ENCODE peak calls at places on chromosomes 16 and 17, in five cellular contexts. A, I, L, R and C are unnamed samples.

GRCh38 chr17:48618366-48618896 is 3.3 kb upstream of the HOXB8 start:
- DNase-seq in A (peak), L (peak), I (no peak), R (peak), C (peak)

GRCh38 chr17:67628580-67629013 is 89.1 kb upstream of the NOL11 start:
- DNase-seq in I (no peak), L (peak), A (no peak), R (no peak), C (peak)

GRCh38 chr17:65800655-65801054 is 239.2 kb upstream of the AXIN2 start:
- DNase-seq in R (no peak), A (no peak), I (no peak), L (no peak), C (no peak)

GRCh38 chr17:40363480-40363838 is 1.1 kb downstream of the GJD3 start:
- DNase-seq in R (no peak), A (no peak), L (no peak), I (no peak), C (no peak)

GRCh38 chr16:14513389-14514107 is 116.5 kb downstream of the PARN start:
- DNase-seq in A (no peak), I (no peak), R (no peak), L (no peak), C (no peak)

GRCh38 chr17:28982191-28982793 is 23.5 kb downstream of the SEZ6 start:
- DNase-seq in I (peak), A (no peak), R (no peak), L (peak), C (no peak)

GRCh38 chr17:13962716-13963115 is 106.6 kb upstream of the COX10 start:
- DNase-seq in R (no peak), L (no peak), I (no peak), A (no peak), C (no peak)

GRCh38 chr17:78374631-78375274 is 3.7 kb upstream of the PGS1 start:
- DNase-seq in I (no peak), A (no peak), L (no peak), R (no peak), C (peak)

GRCh38 chr16:86704516-86704915 is 126.2 kb downstream of the FOXL1 start:
- DNase-seq in A (no peak), L (no peak), R (no peak), I (no peak), C (no peak)

GRCh38 chr16:75620326-75621169 is 2.5 kb downstream of the ADAT1 start:
- DNase-seq in R (peak), I (no peak), A (no peak), L (no peak), C (no peak)

GRCh38 chr16:67404740-67405226 is 11.5 kb upstream of the TPPP3 start:
- DNase-seq in L (no peak), A (no peak), R (no peak), I (no peak), C (no peak)

GRCh38 chr16:30720086-30720485 is 21.1 kb downstream of the SRCAP start:
- DNase-seq in L (no peak), A (no peak), R (no peak), I (no peak), C (no peak)

GRCh38 chr16:50407351-50407750 is 38.6 kb upstream of the BRD7 start:
- DNase-seq in R (no peak), I (no peak), L (no peak), A (no peak), C (peak)

GRCh38 chr16:73125860-73126259 is 77.9 kb upstream of the ZFHX3 start:
- DNase-seq in I (no peak), L (no peak), A (no peak), R (no peak), C (no peak)

GRCh38 chr16:67244387-67245188 is 2.7 kb downstream of the FHOD1 start:
- DNase-seq in L (no peak), I (peak), A (peak), R (no peak), C (no peak)

GRCh38 chr16:47143677-47144558 is at the start of gene NETO2:
- DNase-seq in L (peak), A (peak), I (no peak), R (peak), C (peak)

GRCh38 chr17:78329263-78330059 is 30.4 kb downstream of the SOCS3 start:
- DNase-seq in A (no peak), I (no peak), L (no peak), R (no peak), C (no peak)

GRCh38 chr17:44916781-44917241 is 1.5 kb upstream of the GFAP start:
- DNase-seq in A (no peak), R (no peak), L (no peak), I (no peak), C (no peak)

GRCh38 chr17:49809056-49809455 is 20.6 kb downstream of the KAT7 start:
- DNase-seq in L (no peak), A (no peak), R (no peak), I (no peak), C (no peak)

GRCh38 chr16:13307861-13308260 is 406.5 kb downstream of the SHISA9 start:
- DNase-seq in I (no peak), L (no peak), R (no peak), A (no peak), C (no peak)

GRCh38 chr16:80171746-80172145 is 369.0 kb upstream of the DYNLRB2 start:
- DNase-seq in I (no peak), A (no peak), R (no peak), L (no peak), C (no peak)

GRCh38 chr17:36706437-36706731 is 105.0 kb downstream of the MRM1 start:
- DNase-seq in A (no peak), L (no peak), R (no peak), I (no peak), C (no peak)

GRCh38 chr17:59330314-59330942 is 1.0 kb upstream of the YPEL2 start:
- DNase-seq in L (peak), R (no peak), I (no peak), A (peak), C (peak)

GRCh38 chr17:2835791-2836190 is 39.6 kb downstream of the RAP1GAP2 start:
- DNase-seq in A (no peak), R (no peak), L (no peak), I (no peak), C (no peak)

GRCh38 chr17:76130473-76130872 is 10.6 kb downstream of the FOXJ1 start:
- DNase-seq in I (no peak), A (no peak), L (no peak), R (no peak), C (peak)

GRCh38 chr16:31704138-31704537 is 169.5 kb upstream of the ZNF267 start:
- DNase-seq in R (no peak), A (no peak), L (no peak), I (no peak), C (no peak)

GRCh38 chr17:40516581-40517285 is 15.3 kb upstream of the TNS4 start:
- DNase-seq in R (peak), L (peak), I (peak), A (peak), C (no peak)

GRCh38 chr17:66786101-66786500 is 48.8 kb upstream of the CACNG5 start:
- DNase-seq in R (no peak), L (no peak), A (no peak), I (no peak), C (no peak)

GRCh38 chr17:27499451-27500265 is 43.4 kb downstream of the KSR1 start:
- DNase-seq in A (no peak), R (no peak), L (no peak), I (no peak), C (no peak)

GRCh38 chr17:78356163-78356713 is 3.6 kb downstream of the SOCS3 start:
- DNase-seq in A (peak), R (no peak), I (peak), L (no peak), C (peak)

GRCh38 chr16:86079185-86079885 is 180.4 kb downstream of the IRF8 start:
- DNase-seq in I (no peak), A (no peak), R (no peak), L (no peak), C (no peak)

GRCh38 chr17:67421869-67422273 is 44.8 kb downstream of the PITPNC1 start:
- DNase-seq in I (peak), L (peak), A (peak), R (no peak), C (peak)

GRCh38 chr16:71698491-71698890 is 26.0 kb downstream of the PHLPP2 start:
- DNase-seq in L (no peak), A (no peak), R (no peak), I (no peak), C (no peak)

GRCh38 chr17:45316271-45317112 is at the start of gene MAP3K14:
- DNase-seq in A (no peak), L (peak), I (no peak), R (no peak), C (peak)

GRCh38 chr17:79572136-79572915 is 38.5 kb downstream of the RBFOX3 start:
- DNase-seq in L (no peak), I (no peak), R (no peak), A (no peak), C (no peak)

GRCh38 chr17:39792523-39793221 is 54.9 kb downstream of the GRB7 start:
- DNase-seq in A (no peak), I (no peak), L (no peak), R (no peak), C (no peak)

GRCh38 chr17:7931709-7932482 is at the start of the genes CNTROB and TRAPPC1:
- DNase-seq in A (peak), I (peak), L (peak), R (peak), C (peak)

GRCh38 chr17:7932483-7932891 is 481 bp downstream of the CNTROB start:
- DNase-seq in A (peak), I (no peak), L (peak), R (no peak), C (peak)

GRCh38 chr17:7930841-7931631 is 710 bp downstream of the TRAPPC1 start:
- DNase-seq in L (no peak), I (no peak), A (peak), R (no peak), C (peak)

GRCh38 chr17:7935859-7936258 is 3.9 kb downstream of the CNTROB start:
- DNase-seq in A (no peak), I (no peak), R (no peak), L (no peak), C (no peak)

DNA sequence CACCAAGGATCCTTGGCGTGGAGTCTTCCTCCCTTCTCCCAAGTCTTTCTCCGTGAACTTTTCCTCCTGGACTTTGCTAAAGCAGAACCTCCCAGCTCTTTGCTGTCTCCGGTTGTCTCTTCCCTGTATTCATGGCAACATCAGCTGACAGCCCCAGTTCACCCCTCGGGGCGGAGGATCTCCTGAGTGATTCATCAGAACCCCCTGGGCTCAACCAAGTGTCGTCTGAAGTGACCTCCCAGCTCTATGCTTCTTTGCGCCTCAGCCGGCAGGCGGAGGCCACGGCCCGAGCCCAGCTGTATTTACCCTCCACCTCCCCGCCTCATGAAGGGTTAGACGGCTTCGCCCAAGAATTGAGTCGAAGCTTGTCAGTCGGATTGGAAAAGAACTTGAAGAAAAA is 943 bp downstream of the CNTROB start:
- DNase-seq in L (peak), I (no peak), R (peak), A (peak), C (peak)
- TF ChIP-seq CTCF in L (peak), I (peak), R (peak), A (peak), C (no peak)

DNA sequence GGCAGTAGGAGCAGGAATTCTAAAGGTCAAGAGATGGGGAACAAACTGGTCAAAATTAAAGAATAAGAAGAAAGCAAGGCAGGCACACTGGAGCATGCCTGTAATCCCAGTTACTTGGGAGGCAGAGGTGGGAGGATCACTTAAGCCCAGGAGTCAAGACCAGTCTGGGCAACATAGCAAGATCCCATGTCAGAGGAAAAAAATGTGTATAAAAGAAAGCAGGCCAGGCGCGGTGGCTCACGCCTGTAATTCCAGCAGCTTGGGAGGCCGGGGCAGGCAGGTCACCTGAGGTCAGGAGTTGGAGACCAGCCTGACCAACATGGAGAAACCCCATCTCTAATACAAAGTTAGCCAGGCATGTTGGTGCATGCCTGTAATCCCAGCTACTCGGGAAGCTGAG is 43.9 kb downstream of the ZNF207 start:
- DNase-seq in A (no peak), R (no peak), L (no peak), I (no peak), C (no peak)
- TF ChIP-seq JUNB in A (no peak), R (no peak), L (no peak), I (no peak), C (no peak)

DNA sequence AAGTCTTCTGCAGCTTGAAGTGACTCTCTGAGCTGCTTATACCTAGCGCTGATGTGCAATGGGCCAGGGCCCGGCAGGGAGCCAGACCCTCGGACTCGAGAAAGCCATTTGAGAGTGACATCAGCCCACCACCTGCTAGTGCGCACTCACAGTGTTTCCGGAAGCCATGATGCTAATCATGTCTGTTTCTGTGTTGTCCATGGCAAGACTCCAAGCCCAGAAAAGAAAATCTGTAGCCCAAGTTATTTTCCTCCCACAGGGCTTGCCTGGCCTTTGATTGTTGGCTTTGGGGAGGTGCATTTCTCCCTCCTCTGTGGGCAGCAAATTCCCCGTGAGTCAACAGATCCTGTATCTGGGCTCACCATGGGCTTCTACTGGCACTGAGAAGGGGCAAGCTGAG is 1.8 kb upstream of the CDRT4 start:
- DNase-seq in I (no peak), R (no peak), L (no peak), A (no peak), C (no peak)
- TF ChIP-seq CTCF in I (no peak), R (no peak), L (no peak), A (no peak), C (no peak)

DNA sequence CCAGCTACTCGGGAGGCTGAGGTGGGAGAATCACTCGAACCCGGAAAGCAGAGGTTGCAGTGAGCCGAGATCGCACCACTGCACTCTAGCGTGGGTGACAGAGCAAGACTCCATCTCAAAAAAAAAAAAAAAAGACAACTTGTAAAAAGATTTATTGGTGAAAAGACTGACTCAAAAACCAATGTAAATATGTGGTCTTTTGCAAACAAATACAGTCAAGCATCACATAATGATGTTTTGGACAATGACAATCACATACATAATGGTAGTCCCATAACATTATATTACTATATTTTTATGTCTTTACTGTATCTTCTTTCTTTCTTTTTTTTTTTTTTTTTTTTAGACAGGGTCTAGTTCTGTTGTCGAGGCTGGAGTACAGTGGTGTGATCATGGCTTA is 8.3 kb downstream of the CRLF3 start:
- DNase-seq in I (no peak), A (no peak), R (no peak), L (no peak), C (no peak)
- TF ChIP-seq JUNB in I (no peak), A (no peak), R (no peak), L (no peak), C (no peak)

DNA sequence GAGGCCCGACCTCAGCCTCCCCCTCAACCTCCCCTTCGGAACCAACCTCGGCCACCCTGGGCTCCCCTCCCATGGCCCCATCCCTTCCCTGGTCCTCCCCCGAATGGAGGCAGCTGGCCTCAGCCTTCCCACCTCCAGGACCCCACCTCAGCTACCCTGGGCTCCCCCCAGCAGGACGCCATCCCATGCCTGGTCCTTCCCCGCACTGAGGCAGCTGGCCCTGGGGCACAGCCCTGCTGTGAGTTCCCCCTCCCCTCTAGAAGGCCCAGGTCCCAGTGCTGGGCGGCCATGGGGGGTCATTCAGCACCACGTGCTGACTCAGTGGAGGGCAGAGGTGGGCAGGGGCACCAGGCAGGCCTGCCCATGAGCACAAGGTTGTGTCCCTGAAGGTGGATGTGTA is 28.9 kb upstream of the PVALEF start:
- DNase-seq in I (no peak), A (no peak), R (no peak), L (no peak), C (no peak)
- TF ChIP-seq CTCF in I (no peak), A (no peak), R (no peak), L (no peak), C (no peak)

DNA sequence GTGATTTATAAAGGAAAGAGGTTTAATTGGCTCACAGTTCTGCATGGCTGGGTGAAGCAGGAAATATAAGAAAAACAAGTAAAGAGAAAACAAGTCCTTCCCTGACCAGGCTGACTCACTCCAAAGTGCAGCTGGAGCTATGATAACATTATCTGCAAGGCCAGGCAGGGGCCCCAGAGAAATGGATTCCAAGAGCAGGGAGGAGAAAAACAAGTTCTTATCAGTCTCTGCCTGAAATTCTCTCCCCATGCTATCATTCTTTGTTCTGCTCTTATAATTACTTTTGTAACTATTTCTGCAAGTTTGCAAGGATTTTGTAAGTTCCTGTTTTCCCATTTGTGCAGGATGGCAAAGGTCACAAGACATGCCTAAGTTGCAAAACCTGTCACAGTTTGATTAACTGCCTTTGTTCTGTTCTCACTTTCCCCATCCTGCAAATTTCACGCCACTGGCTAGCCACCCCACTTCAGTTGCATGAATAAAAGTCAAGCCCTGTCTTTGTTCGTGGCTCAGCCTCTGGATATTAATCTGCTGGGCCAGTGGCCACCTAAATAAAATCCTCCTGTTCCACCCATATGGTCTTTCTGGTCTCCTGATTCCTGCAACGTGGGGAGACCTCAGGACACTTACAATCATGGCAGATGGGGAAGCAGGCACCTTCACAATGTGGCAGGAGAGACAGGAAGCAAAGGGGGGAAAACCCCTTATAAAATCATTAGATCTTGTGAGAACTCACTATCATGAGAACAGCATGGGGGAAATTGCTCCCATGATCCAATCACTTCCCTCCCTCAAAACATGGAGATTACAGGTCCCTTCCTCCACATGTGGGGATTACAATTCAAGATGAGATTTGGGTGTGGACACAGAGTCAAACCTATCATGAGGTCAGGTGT is 13.1 kb downstream of the ABCA9 start:
- DNase-seq in R (peak), L (peak), A (no peak), I (no peak), C (no peak)
- TF ChIP-seq JUNB in R (peak), L (peak), A (no peak), I (no peak), C (no peak)

GRCh38 chr16:28063611-28064061 is at the start of gene GSG1L:
- DNase-seq in I (no peak), L (no peak), A (no peak), R (no peak), C (no peak)
- TF ChIP-seq CTCF in I (no peak), L (no peak), A (peak), R (no peak), C (peak)

GRCh38 chr17:41786227-41787020 is at the start of gene JUP:
- DNase-seq in A (peak), L (peak), R (peak), I (peak), C (peak)
- TF ChIP-seq JUNB in A (no peak), L (no peak), R (no peak), I (no peak), C (no peak)

GRCh38 chr16:8936421-8936820 is 27.3 kb downstream of the USP7 start:
- DNase-seq in I (no peak), R (peak), L (peak), A (peak), C (peak)

GRCh38 chr16:8931864-8932263 is 31.8 kb downstream of the USP7 start:
- DNase-seq in L (peak), I (no peak), A (no peak), R (peak), C (peak)

GRCh38 chr16:8937803-8938202 is 25.9 kb downstream of the USP7 start:
- DNase-seq in I (no peak), L (no peak), A (no peak), R (no peak), C (no peak)

GRCh38 chr16:8934601-8935000 is 29.1 kb downstream of the USP7 start:
- DNase-seq in L (no peak), I (no peak), R (no peak), A (no peak), C (no peak)

GRCh38 chr16:8935989-8936388 is 27.7 kb downstream of the USP7 start:
- DNase-seq in L (peak), R (peak), I (no peak), A (no peak), C (peak)
- TF ChIP-seq CTCF in L (peak), R (peak), I (peak), A (no peak), C (peak)

GRCh38 chr16:1612320-1613111 is at the start of gene CRAMP1:
- DNase-seq in A (peak), L (no peak), I (no peak), R (peak), C (peak)
- TF ChIP-seq JUNB in A (no peak), L (no peak), I (no peak), R (no peak), C (no peak)